ENCODE peak calls at places on chromosome 12, in five cellular contexts. Y is ACHN; X is left cardiac atrium; I is foreskin keratinocyte; V is activated naive CD4-positive, alpha-beta T cell. F is an unnamed sample.

GRCh38 chr12:54017027-54017788 is 8.4 kb downstream of the HOXC8 start:
- DNase-seq in X (no peak), I (peak), Y (peak), V (no peak), F (no peak)

GRCh38 chr12:1670244-1670814 is 20.5 kb upstream of the ADIPOR2 start:
- DNase-seq in Y (no peak), I (no peak), V (no peak), X (no peak), F (no peak)

GRCh38 chr12:95959107-95959506 is 16.0 kb downstream of the AMDHD1 start:
- DNase-seq in Y (peak), X (no peak), V (no peak), I (no peak), F (no peak)

GRCh38 chr12:57886590-57887363 is 40.2 kb upstream of the CTDSP2 start:
- DNase-seq in I (no peak), Y (no peak), V (no peak), X (no peak), F (no peak)

GRCh38 chr12:54603173-54603814 is 14.8 kb upstream of the PPP1R1A start:
- DNase-seq in V (peak), I (peak), Y (peak), X (peak), F (no peak)

GRCh38 chr12:121830134-121830533 is 26.3 kb downstream of the SETD1B start:
- DNase-seq in Y (no peak), V (no peak), X (no peak), I (no peak), F (no peak)

GRCh38 chr12:108568653-108569154 is 6.3 kb downstream of the ISCU start:
- DNase-seq in Y (no peak), I (no peak), X (no peak), V (peak), F (no peak)

GRCh38 chr12:102479099-102479887 is 1.1 kb downstream of the IGF1 start:
- DNase-seq in V (no peak), Y (no peak), I (peak), X (no peak), F (no peak)

GRCh38 chr12:23174917-23175316 is 549.9 kb downstream of the ETNK1 start:
- DNase-seq in V (no peak), I (no peak), X (no peak), Y (no peak), F (no peak)

GRCh38 chr12:6033546-6033945 is 88.5 kb upstream of the ANO2 start:
- DNase-seq in X (no peak), V (no peak), I (no peak), Y (no peak), F (no peak)

GRCh38 chr12:2891240-2892053 is 756 bp downstream of the TULP3 start:
- DNase-seq in X (peak), V (no peak), Y (peak), I (peak), F (no peak)

GRCh38 chr12:14505626-14506596 is 61.8 kb downstream of the PLBD1 start:
- DNase-seq in X (no peak), Y (no peak), V (no peak), I (no peak), F (no peak)

GRCh38 chr12:65605019-65605418 is 219.3 kb upstream of the HMGA2 start:
- DNase-seq in V (no peak), X (no peak), I (no peak), Y (no peak), F (no peak)

GRCh38 chr12:99370742-99371141 is 276.8 kb upstream of the GARIN6 start:
- DNase-seq in Y (no peak), I (no peak), V (no peak), X (no peak), F (no peak)

GRCh38 chr12:1616233-1617066 is 12.6 kb upstream of the WNT5B start:
- DNase-seq in I (peak), X (no peak), V (no peak), Y (no peak), F (no peak)

GRCh38 chr12:40616383-40616900 is 75.8 kb upstream of the CNTN1 start:
- DNase-seq in V (no peak), X (no peak), I (no peak), Y (no peak), F (no peak)

GRCh38 chr12:132208153-132208823 is 64.0 kb downstream of the NOC4L start:
- DNase-seq in V (no peak), I (no peak), X (no peak), Y (no peak), F (no peak)

GRCh38 chr12:52006726-52007157 is at the start of gene TAMALIN:
- DNase-seq in I (no peak), Y (peak), V (peak), X (peak), F (no peak)

GRCh38 chr12:52032431-52032796 is 18.8 kb upstream of the NR4A1 start:
- DNase-seq in I (peak), V (no peak), Y (peak), X (peak), F (no peak)

GRCh38 chr12:64181504-64182291 is 40.4 kb downstream of the KICS2 start:
- DNase-seq in I (peak), X (peak), V (no peak), Y (peak), F (peak)

GRCh38 chr12:18747960-18748359 is 10.0 kb downstream of the CAPZA3 start:
- DNase-seq in X (no peak), I (peak), Y (peak), V (no peak), F (no peak)

GRCh38 chr12:42776396-42776795 is 186.8 kb upstream of the PRICKLE1 start:
- DNase-seq in I (no peak), Y (no peak), V (no peak), X (no peak), F (no peak)

GRCh38 chr12:18907154-18907553 is 169.2 kb downstream of the CAPZA3 start:
- DNase-seq in X (no peak), V (no peak), I (no peak), Y (no peak), F (no peak)

GRCh38 chr12:124310785-124311184 is 15.9 kb downstream of the RFLNA start:
- DNase-seq in X (no peak), Y (no peak), V (no peak), I (no peak), F (no peak)

GRCh38 chr12:64392221-64392620 is 1.7 kb upstream of the C12orf56 start:
- DNase-seq in I (no peak), X (no peak), Y (peak), V (no peak), F (no peak)

GRCh38 chr12:27733052-27733656 is 22.5 kb downstream of the MRPS35 start:
- DNase-seq in I (no peak), V (no peak), X (no peak), Y (peak), F (no peak)

GRCh38 chr12:104002686-104003085 is 37.0 kb downstream of the TDG start:
- DNase-seq in V (no peak), Y (no peak), I (no peak), X (no peak), F (no peak)